ENCODE peak calls at places on chromosomes 6 and 20, in seven cellular contexts. U, C, L, N, R, Q and D are unnamed samples. For H3K9me3, the result is how much of the 10 kb centered on the place peaks cover.

GRCh38 chr6:72151742-72152141 is 265.4 kb downstream of the RIMS1 start:
- DNase-seq in U (no peak), C (no peak), L (no peak), N (no peak), R (no peak), Q (no peak), D (no peak)

GRCh38 chr6:80535914-80536565 is 429.6 kb downstream of the BCKDHB start:
- DNase-seq in U (no peak), C (peak), L (no peak), N (no peak), R (no peak), Q (no peak), D (no peak)

GRCh38 chr6:154621611-154622010 is 111.1 kb upstream of the CNKSR3 start:
- DNase-seq in U (no peak), C (no peak), L (no peak), N (no peak), R (no peak), Q (no peak), D (no peak)

GRCh38 chr6:158384671-158385110 is 72.4 kb downstream of the TULP4 start:
- DNase-seq in U (no peak), C (peak), L (no peak), N (no peak), R (peak), Q (no peak), D (no peak)

GRCh38 chr20:23880426-23880825 is 878 bp upstream of the CST5 start:
- DNase-seq in U (no peak), C (peak), L (no peak), N (no peak), R (no peak), Q (no peak), D (no peak)

GRCh38 chr6:18446771-18447170 is 59.6 kb downstream of the RNF144B start:
- DNase-seq in U (no peak), C (no peak), L (no peak), N (no peak), R (no peak), Q (no peak), D (no peak)

GRCh38 chr20:24696396-24696795 is 227.0 kb downstream of the SYNDIG1 start:
- DNase-seq in U (no peak), C (no peak), L (no peak), N (no peak), R (no peak), Q (peak), D (no peak)

GRCh38 chr6:48449002-48449401 is 338.0 kb upstream of the PTCHD4 start:
- DNase-seq in U (no peak), C (peak), L (no peak), N (no peak), R (no peak), Q (no peak), D (no peak)

GRCh38 chr20:62550087-62550565 is 74.3 kb upstream of the GATA5 start:
- DNase-seq in U (peak), C (no peak), L (peak), N (no peak), R (no peak), Q (no peak), D (peak)
- H3K4me3 ChIP-seq in U (peak), C (no peak), L (peak), N (no peak), R (no peak), Q (peak), D (peak)

GRCh38 chr6:161210857-161211256 is 63.0 kb downstream of the AGPAT4 start:
- DNase-seq in U (no peak), C (no peak), L (no peak), N (no peak), R (no peak), Q (no peak), D (no peak)
- H3K9me3 ChIP-seq in U (under half), C (under half), L (under half), N (under half), R (under half), Q (under half), D (under half)

DNA sequence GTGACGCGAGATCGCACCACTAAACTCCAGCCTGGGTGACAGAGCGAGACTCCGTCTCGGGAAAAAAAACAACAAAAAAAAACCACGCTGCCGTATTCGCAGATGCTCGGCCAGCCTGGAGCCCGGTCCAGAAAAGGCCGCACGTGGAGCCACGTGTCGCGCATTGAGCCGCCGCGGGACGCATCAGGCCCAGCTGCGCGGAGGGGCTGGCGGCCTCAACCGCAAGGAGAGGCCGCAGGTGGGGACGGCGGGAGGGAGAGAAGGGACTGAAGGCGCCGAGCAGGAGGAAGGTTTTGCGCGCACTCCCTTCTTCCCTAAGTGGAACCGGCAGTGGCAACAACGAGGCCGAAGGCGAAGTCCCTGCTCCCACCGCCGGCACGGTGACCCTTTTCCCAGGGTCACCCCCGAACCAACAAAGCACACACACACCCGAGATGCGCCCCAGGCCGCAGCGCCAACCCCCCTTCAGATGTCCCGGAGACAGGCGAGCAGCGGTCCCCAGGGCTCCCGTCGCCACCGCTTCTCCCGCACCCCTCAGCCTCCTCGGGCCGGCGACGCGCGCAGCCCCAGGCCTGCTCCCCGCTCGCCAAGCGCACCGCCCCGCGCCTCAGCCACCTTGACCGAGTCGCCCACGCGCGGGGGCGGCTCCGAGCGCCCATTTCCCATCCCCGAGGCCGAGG is 681 bp downstream of the SYCP2 start:
- DNase-seq in U (no peak), C (no peak), L (no peak), N (no peak), R (no peak), Q (no peak), D (peak)
- H3K4me3 ChIP-seq in U (peak), C (no peak), L (no peak), N (no peak), R (no peak), Q (peak), D (peak)

GRCh38 chr20:59992531-59992930 is 34.3 kb downstream of the CDH26 start:
- DNase-seq in U (no peak), C (peak), L (no peak), N (peak), R (no peak), Q (no peak), D (no peak)

GRCh38 chr20:59997886-59998285 is 39.7 kb downstream of the CDH26 start:
- DNase-seq in U (no peak), C (no peak), L (no peak), N (no peak), R (no peak), Q (no peak), D (no peak)

GRCh38 chr20:59996112-59996511 is 37.9 kb downstream of the CDH26 start:
- DNase-seq in U (no peak), C (no peak), L (no peak), N (peak), R (no peak), Q (no peak), D (no peak)

GRCh38 chr20:59994697-59995122 is 36.5 kb downstream of the CDH26 start:
- DNase-seq in U (peak), C (peak), L (no peak), N (peak), R (no peak), Q (peak), D (peak)

DNA sequence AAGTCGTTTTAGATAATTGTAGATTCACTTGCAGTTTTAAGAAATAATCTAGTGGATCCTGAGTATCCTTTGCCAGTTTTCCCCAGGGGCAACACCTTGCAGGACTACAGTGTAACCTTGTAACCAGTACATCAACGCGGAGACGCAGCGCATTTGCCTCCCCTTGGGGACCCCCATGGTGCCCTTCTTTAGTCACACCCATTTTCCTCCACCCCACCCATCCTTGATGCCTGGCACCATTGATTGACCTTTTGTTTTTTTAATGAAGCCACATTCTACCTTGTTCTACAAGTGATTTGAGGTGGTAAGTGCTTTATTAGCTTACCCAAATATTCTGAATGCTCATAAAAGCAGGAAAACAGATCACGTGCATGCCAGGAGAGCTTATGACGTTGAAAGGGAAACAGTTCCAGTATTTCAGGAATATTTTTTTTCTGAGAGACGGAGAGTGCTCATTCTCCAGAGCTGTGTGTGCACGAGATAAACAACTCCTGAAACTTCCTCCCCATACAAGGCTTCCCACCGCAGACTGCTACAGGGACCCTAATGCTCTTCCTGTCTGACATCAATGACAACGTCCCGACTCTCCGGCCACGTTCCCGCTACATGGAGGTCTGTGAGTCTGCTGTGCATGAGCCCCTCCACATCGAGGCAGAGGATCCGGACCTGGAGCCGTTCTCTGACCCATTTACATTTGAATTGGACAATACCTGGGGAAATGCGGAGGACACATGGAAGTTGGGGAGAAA is 35.7 kb downstream of the CDH26 start:
- DNase-seq in U (no peak), C (no peak), L (no peak), N (no peak), R (no peak), Q (no peak), D (no peak)
- H3K9me3 ChIP-seq in U (under half), C (under half), L (under half), N (under half), R (under half), Q (under half), D (under half)

GRCh38 chr6:31575335-31575901 is at the start of gene TNF:
- DNase-seq in U (peak), C (no peak), L (no peak), N (no peak), R (peak), Q (peak), D (peak)
- H3K4me3 ChIP-seq in U (peak), C (no peak), L (no peak), N (no peak), R (no peak), Q (peak), D (peak)

GRCh38 chr6:85592044-85592443 is 1.6 kb downstream of the SNX14 start:
- DNase-seq in U (no peak), C (no peak), L (no peak), N (no peak), R (no peak), Q (no peak), D (no peak)

GRCh38 chr6:85594197-85594930 is 706 bp upstream of the SNX14 start:
- DNase-seq in U (no peak), C (peak), L (no peak), N (no peak), R (peak), Q (no peak), D (no peak)

GRCh38 chr6:85591207-85591606 is 2.5 kb downstream of the SNX14 start:
- DNase-seq in U (no peak), C (no peak), L (no peak), N (no peak), R (no peak), Q (no peak), D (no peak)

GRCh38 chr6:85593438-85594196 is at the start of gene SNX14:
- DNase-seq in U (peak), C (peak), L (peak), N (peak), R (peak), Q (peak), D (peak)
- H3K9me3 ChIP-seq in U (under half), C (under half), L (under half), N (under half), R (under half), Q (under half), D (under half)

GRCh38 chr6:28252507-28252975 is 472 bp upstream of the ZKSCAN4 start:
- DNase-seq in U (no peak), C (no peak), L (no peak), N (no peak), R (no peak), Q (no peak), D (no peak)
- H3K4me3 ChIP-seq in U (peak), C (peak), L (peak), N (peak), R (peak), Q (peak), D (peak)

GRCh38 chr6:147299035-147299434 is 94.8 kb downstream of the STXBP5 start:
- DNase-seq in U (no peak), C (no peak), L (no peak), N (no peak), R (no peak), Q (no peak), D (no peak)
- H3K9me3 ChIP-seq in U (under half), C (under half), L (under half), N (under half), R (under half), Q (under half), D (under half)

GRCh38 chr20:51023617-51024155 is 779 bp upstream of the KCNG1 start:
- DNase-seq in U (no peak), C (no peak), L (no peak), N (no peak), R (no peak), Q (no peak), D (no peak)
- H3K4me3 ChIP-seq in U (peak), C (peak), L (no peak), N (no peak), R (no peak), Q (peak), D (no peak)